ENCODE peak calls at places on chromosome 12, in four cellular contexts. Q is suprapubic skin, P is hepatocyte, W is lung. C is an unnamed sample.

GRCh38 chr12:48053122-48053521 is 48.8 kb upstream of the COL2A1 start:
- DNase-seq in Q (no peak), P (no peak), W (no peak), C (no peak)

GRCh38 chr12:103924761-103925641 is 5.2 kb upstream of the HSP90B1 start:
- DNase-seq in Q (no peak), P (peak), W (no peak), C (peak)

GRCh38 chr12:46524778-46525177 is 152.2 kb upstream of the SLC38A2 start:
- DNase-seq in Q (peak), P (peak), W (peak), C (no peak)

GRCh38 chr12:109418848-109419474 is 58.1 kb downstream of the KCTD10 start:
- DNase-seq in Q (no peak), P (no peak), W (no peak), C (no peak)

GRCh38 chr12:11568762-11569478 is 80.6 kb upstream of the ETV6 start:
- DNase-seq in Q (no peak), P (no peak), W (no peak), C (no peak)

GRCh38 chr12:110670161-110670701 is 18.7 kb downstream of the HVCN1 start:
- DNase-seq in Q (no peak), P (no peak), W (no peak), C (no peak)

GRCh38 chr12:70393787-70394519 is 27.9 kb downstream of the KCNMB4 start:
- DNase-seq in Q (no peak), P (no peak), W (no peak), C (no peak)

GRCh38 chr12:105659355-105660075 is 329.0 kb downstream of the C12orf75 start:
- DNase-seq in Q (no peak), P (no peak), W (no peak), C (peak)

GRCh38 chr12:69330475-69331473 is 17.4 kb upstream of the LYZ start:
- DNase-seq in Q (no peak), P (peak), W (no peak), C (no peak)

GRCh38 chr12:5071496-5071895 is 27.8 kb downstream of the KCNA5 start:
- DNase-seq in Q (no peak), P (no peak), W (no peak), C (no peak)

GRCh38 chr12:92581579-92581978 is 121.2 kb upstream of the PLEKHG7 start:
- DNase-seq in Q (no peak), P (no peak), W (no peak), C (no peak)

GRCh38 chr12:11949738-11950403 is 120.9 kb upstream of the BCL2L14 start:
- DNase-seq in Q (no peak), P (no peak), W (no peak), C (no peak)

GRCh38 chr12:123099556-123100192 is 51.2 kb downstream of the PITPNM2 start:
- DNase-seq in Q (no peak), P (no peak), W (no peak), C (no peak)

GRCh38 chr12:132285991-132286681 is 43.3 kb downstream of the GALNT9 start:
- DNase-seq in Q (no peak), P (peak), W (peak), C (peak)

GRCh38 chr12:65232490-65233077 is 45.9 kb upstream of the MSRB3 start:
- DNase-seq in Q (no peak), P (peak), W (no peak), C (peak)

GRCh38 chr12:78192979-78193378 is 362.3 kb downstream of the NAV3 start:
- DNase-seq in Q (no peak), P (no peak), W (no peak), C (no peak)

GRCh38 chr12:33942172-33942571 is 80.1 kb upstream of the ALG10 start:
- DNase-seq in Q (no peak), P (no peak), W (no peak), C (no peak)

GRCh38 chr12:91920276-91920675 is 225.4 kb downstream of the BTG1 start:
- DNase-seq in Q (no peak), P (no peak), W (no peak), C (no peak)

GRCh38 chr12:108419949-108420348 is 80.8 kb upstream of the CMKLR1 start:
- DNase-seq in Q (no peak), P (no peak), W (no peak), C (no peak)

GRCh38 chr12:11650697-11651281 is 1.3 kb downstream of the ETV6 start:
- DNase-seq in Q (no peak), P (peak), W (no peak), C (no peak)

GRCh38 chr12:22262309-22262708 is 72.2 kb downstream of the ST8SIA1 start:
- DNase-seq in Q (no peak), P (no peak), W (no peak), C (no peak)

GRCh38 chr12:57889541-57889989 is 43.0 kb upstream of the CTDSP2 start:
- DNase-seq in Q (peak), P (peak), W (peak), C (no peak)

GRCh38 chr12:66159088-66159487 is 10.7 kb downstream of the TMBIM4 start:
- DNase-seq in Q (no peak), P (no peak), W (no peak), C (no peak)

GRCh38 chr12:54593716-54594115 is 5.3 kb upstream of the PPP1R1A start:
- DNase-seq in Q (no peak), P (no peak), W (no peak), C (no peak)

GRCh38 chr12:9943244-9943643 is 11.1 kb upstream of the CLEC2A start:
- DNase-seq in Q (no peak), P (no peak), W (no peak), C (peak)

GRCh38 chr12:95742586-95742985 is 48.0 kb downstream of the NTN4 start:
- DNase-seq in Q (no peak), P (no peak), W (no peak), C (no peak)

GRCh38 chr12:57243521-57244305 is 7.3 kb downstream of the STAC3 start:
- DNase-seq in Q (peak), P (peak), W (peak), C (peak)

GRCh38 chr12:102298022-102298421 is 100.4 kb upstream of the PMCH start:
- DNase-seq in Q (no peak), P (no peak), W (no peak), C (peak)

GRCh38 chr12:52259850-52260249 is 14.6 kb upstream of the KRT86 start:
- DNase-seq in Q (peak), P (no peak), W (no peak), C (no peak)

GRCh38 chr12:62481843-62482540 is 15.4 kb downstream of the MON2 start:
- DNase-seq in Q (no peak), P (no peak), W (no peak), C (no peak)

GRCh38 chr12:47939009-47939601 is 24.3 kb upstream of the TMEM106C start:
- DNase-seq in Q (no peak), P (no peak), W (no peak), C (no peak)

GRCh38 chr12:47458273-47458672 is 247.6 kb downstream of the RPAP3 start:
- DNase-seq in Q (no peak), P (peak), W (no peak), C (peak)

GRCh38 chr12:44728566-44728965 is 147.5 kb downstream of the NELL2 start:
- DNase-seq in Q (no peak), P (no peak), W (no peak), C (no peak)

GRCh38 chr12:19021646-19022045 is 107.9 kb upstream of the PLEKHA5 start:
- DNase-seq in Q (no peak), P (peak), W (no peak), C (no peak)

GRCh38 chr12:49777341-49777740 is 36.0 kb downstream of the TMBIM6 start:
- DNase-seq in Q (no peak), P (no peak), W (no peak), C (no peak)

GRCh38 chr12:106522708-106523107 is 60.1 kb upstream of the RFX4 start:
- DNase-seq in Q (no peak), P (peak), W (no peak), C (no peak)

GRCh38 chr12:89756638-89757321 is 48.1 kb upstream of the ATP2B1 start:
- DNase-seq in Q (no peak), P (peak), W (no peak), C (peak)

GRCh38 chr12:67751376-67751928 is 102.9 kb downstream of the DYRK2 start:
- DNase-seq in Q (no peak), P (peak), W (no peak), C (no peak)

GRCh38 chr12:100668939-100669536 is 95.6 kb downstream of the GAS2L3 start:
- DNase-seq in Q (no peak), P (peak), W (peak), C (peak)

GRCh38 chr12:100661300-100661951 is 87.9 kb downstream of the GAS2L3 start:
- DNase-seq in Q (no peak), P (no peak), W (no peak), C (no peak)

GRCh38 chr12:100671396-100672074 is 98.1 kb downstream of the GAS2L3 start:
- DNase-seq in Q (no peak), P (no peak), W (no peak), C (no peak)

GRCh38 chr12:100669922-100670321 is 96.4 kb downstream of the GAS2L3 start:
- DNase-seq in Q (no peak), P (no peak), W (no peak), C (no peak)

GRCh38 chr12:100666588-100666987 is 93.1 kb downstream of the GAS2L3 start:
- DNase-seq in Q (no peak), P (no peak), W (no peak), C (no peak)
- TF ChIP-seq CTCF in Q (no peak), P (no peak), W (no peak), C (no peak)

GRCh38 chr12:120677765-120678473 is 9.0 kb upstream of the MLEC start:
- DNase-seq in Q (no peak), P (no peak), W (no peak), C (no peak)
- H3K27ac ChIP-seq in Q (peak), P (no peak), W (peak), C (no peak)

GRCh38 chr12:113149361-113150150 is at the start of gene CFAP73:
- DNase-seq in Q (peak), P (peak), W (peak), C (peak)
- TF ChIP-seq CTCF in Q (no peak), P (no peak), W (no peak), C (no peak)

GRCh38 chr12:29608581-29608980 is 111.1 kb upstream of the OVCH1 start:
- DNase-seq in Q (no peak), P (no peak), W (no peak), C (no peak)
- H3K27ac ChIP-seq in Q (no peak), P (no peak), W (no peak), C (no peak)